ENCODE peak calls at places on chromosomes 13 and 19, in six cellular contexts. One of them, this sample, is unnamed.

GRCh38 chr19:46932346-46932745 is 71.5 kb downstream of the ARHGAP35 start:
- DNase-seq in mammary epithelial cell: peak; percentile 43
- DNase-seq in GM12865: no peak
- DNase-seq in endothelial cell: no peak
- DNase-seq in colonic mucosa: no peak
- DNase-seq in tibial nerve: no peak
- DNase-seq in this sample: peak; percentile 61

GRCh38 chr19:584240-585001 is 5.3 kb upstream of the HCN2 start:
- DNase-seq in tibial nerve: no peak
- DNase-seq in GM12865: peak; percentile 68
- DNase-seq in mammary epithelial cell: no peak
- DNase-seq in colonic mucosa: no peak
- DNase-seq in endothelial cell: peak; percentile 85
- DNase-seq in this sample: peak; percentile 52

GRCh38 chr19:46955813-46956371 is 63.7 kb upstream of the NPAS1 start:
- DNase-seq in endothelial cell: no peak
- DNase-seq in colonic mucosa: no peak
- DNase-seq in tibial nerve: no peak
- DNase-seq in mammary epithelial cell: no peak
- DNase-seq in GM12865: no peak
- DNase-seq in this sample: no peak

GRCh38 chr13:113152894-113153809 is 5.3 kb upstream of the PROZ start:
- DNase-seq in mammary epithelial cell: no peak
- DNase-seq in colonic mucosa: peak; percentile 56
- DNase-seq in tibial nerve: peak; percentile 23
- DNase-seq in GM12865: peak; percentile 16
- DNase-seq in endothelial cell: peak; percentile 40
- DNase-seq in this sample: no peak

GRCh38 chr13:50425772-50426171 is 410.5 kb downstream of the KCNRG start:
- DNase-seq in tibial nerve: no peak
- DNase-seq in GM12865: peak; percentile 3
- DNase-seq in colonic mucosa: no peak
- DNase-seq in mammary epithelial cell: no peak
- DNase-seq in endothelial cell: no peak
- DNase-seq in this sample: no peak

GRCh38 chr19:2775556-2776430 is 7.3 kb downstream of the SGTA start:
- DNase-seq in endothelial cell: no peak
- DNase-seq in mammary epithelial cell: peak; percentile 54
- DNase-seq in GM12865: no peak
- DNase-seq in tibial nerve: peak; percentile 52
- DNase-seq in colonic mucosa: peak; percentile 45
- DNase-seq in this sample: no peak

GRCh38 chr13:28467034-28467433 is 27.9 kb downstream of the FLT1 start:
- DNase-seq in tibial nerve: no peak
- DNase-seq in mammary epithelial cell: no peak
- DNase-seq in GM12865: no peak
- DNase-seq in colonic mucosa: no peak
- DNase-seq in endothelial cell: no peak
- DNase-seq in this sample: no peak

GRCh38 chr19:2431318-2432055 is 4.1 kb upstream of the TIMM13 start:
- DNase-seq in mammary epithelial cell: no peak
- DNase-seq in tibial nerve: no peak
- DNase-seq in endothelial cell: no peak
- DNase-seq in colonic mucosa: no peak
- DNase-seq in GM12865: no peak
- DNase-seq in this sample: no peak

GRCh38 chr13:51125495-51126226 is 14.6 kb upstream of the C13orf42 start:
- DNase-seq in GM12865: peak; percentile 78
- DNase-seq in endothelial cell: peak; percentile 63
- DNase-seq in colonic mucosa: peak; percentile 43
- DNase-seq in mammary epithelial cell: peak; percentile 22
- DNase-seq in tibial nerve: peak; percentile 17
- DNase-seq in this sample: peak; percentile 70

GRCh38 chr19:56751078-56751489 is 79.5 kb upstream of the ZNF835 start:
- DNase-seq in endothelial cell: no peak
- DNase-seq in mammary epithelial cell: no peak
- DNase-seq in GM12865: no peak
- DNase-seq in colonic mucosa: no peak
- DNase-seq in tibial nerve: no peak
- DNase-seq in this sample: no peak

GRCh38 chr13:69828527-69828926 is 279.1 kb upstream of the ATXN8OS start:
- DNase-seq in colonic mucosa: no peak
- DNase-seq in mammary epithelial cell: no peak
- DNase-seq in GM12865: no peak
- DNase-seq in endothelial cell: no peak
- DNase-seq in tibial nerve: no peak
- DNase-seq in this sample: no peak

GRCh38 chr13:110254151-110254679 is 52.7 kb downstream of the COL4A1 start:
- DNase-seq in tibial nerve: no peak
- DNase-seq in GM12865: no peak
- DNase-seq in mammary epithelial cell: no peak
- DNase-seq in endothelial cell: no peak
- DNase-seq in colonic mucosa: peak; percentile 14
- DNase-seq in this sample: no peak

GRCh38 chr13:81609335-81609734 is 1268.4 kb upstream of the SPRY2 start:
- DNase-seq in mammary epithelial cell: no peak
- DNase-seq in GM12865: no peak
- DNase-seq in tibial nerve: no peak
- DNase-seq in endothelial cell: no peak
- DNase-seq in colonic mucosa: no peak
- DNase-seq in this sample: no peak

GRCh38 chr19:7254590-7254989 is 39.6 kb downstream of the INSR start:
- DNase-seq in tibial nerve: no peak
- DNase-seq in endothelial cell: no peak
- DNase-seq in mammary epithelial cell: no peak
- DNase-seq in GM12865: no peak
- DNase-seq in colonic mucosa: no peak
- DNase-seq in this sample: no peak

GRCh38 chr13:31172535-31172934 is 10.8 kb upstream of the HSPH1 start:
- DNase-seq in tibial nerve: no peak
- DNase-seq in endothelial cell: no peak
- DNase-seq in GM12865: no peak
- DNase-seq in colonic mucosa: no peak
- DNase-seq in mammary epithelial cell: peak; percentile 90
- DNase-seq in this sample: peak; percentile 77

GRCh38 chr13:99941086-99941485 is 30.5 kb downstream of the ZIC5 start:
- DNase-seq in mammary epithelial cell: no peak
- DNase-seq in colonic mucosa: peak; percentile 83
- DNase-seq in tibial nerve: no peak
- DNase-seq in GM12865: no peak
- DNase-seq in endothelial cell: no peak
- DNase-seq in this sample: no peak

GRCh38 chr13:47598340-47598911 is 402.6 kb downstream of the SUCLA2 start:
- DNase-seq in mammary epithelial cell: no peak
- DNase-seq in endothelial cell: no peak
- DNase-seq in tibial nerve: no peak
- DNase-seq in colonic mucosa: no peak
- DNase-seq in GM12865: no peak
- DNase-seq in this sample: peak; percentile 19

GRCh38 chr13:59360916-59361315 is 802.8 kb downstream of the DIAPH3 start:
- DNase-seq in colonic mucosa: no peak
- DNase-seq in GM12865: no peak
- DNase-seq in tibial nerve: no peak
- DNase-seq in mammary epithelial cell: no peak
- DNase-seq in endothelial cell: no peak
- DNase-seq in this sample: no peak

GRCh38 chr13:48534911-48535501 is 2.1 kb upstream of the RCBTB2 start:
- DNase-seq in colonic mucosa: no peak
- DNase-seq in GM12865: no peak
- DNase-seq in tibial nerve: no peak
- DNase-seq in mammary epithelial cell: no peak
- DNase-seq in endothelial cell: no peak
- DNase-seq in this sample: no peak

GRCh38 chr13:102440259-102440936 is 38.5 kb upstream of the FGF14 start:
- DNase-seq in mammary epithelial cell: peak; percentile 72
- DNase-seq in tibial nerve: no peak
- DNase-seq in GM12865: peak; percentile 72
- DNase-seq in colonic mucosa: peak; percentile 58
- DNase-seq in endothelial cell: no peak
- DNase-seq in this sample: peak; percentile 41

GRCh38 chr13:101556676-101557121 is 104.2 kb downstream of the ITGBL1 start:
- DNase-seq in GM12865: no peak
- DNase-seq in colonic mucosa: no peak
- DNase-seq in mammary epithelial cell: no peak
- DNase-seq in endothelial cell: no peak
- DNase-seq in tibial nerve: no peak
- DNase-seq in this sample: no peak

GRCh38 chr13:94914829-94915228 is 202.5 kb upstream of the SOX21 start:
- DNase-seq in colonic mucosa: no peak
- DNase-seq in GM12865: no peak
- DNase-seq in tibial nerve: no peak
- DNase-seq in endothelial cell: no peak
- DNase-seq in mammary epithelial cell: no peak
- DNase-seq in this sample: no peak

GRCh38 chr19:441213-441823 is 19.5 kb downstream of the SHC2 start:
- DNase-seq in colonic mucosa: no peak
- DNase-seq in mammary epithelial cell: no peak
- DNase-seq in endothelial cell: no peak
- DNase-seq in GM12865: no peak
- DNase-seq in tibial nerve: no peak
- DNase-seq in this sample: no peak

GRCh38 chr13:41816057-41816456 is 144.9 kb downstream of the VWA8 start:
- DNase-seq in mammary epithelial cell: no peak
- DNase-seq in tibial nerve: no peak
- DNase-seq in colonic mucosa: no peak
- DNase-seq in endothelial cell: no peak
- DNase-seq in GM12865: no peak
- DNase-seq in this sample: no peak

GRCh38 chr19:17243854-17244617 is 1.7 kb downstream of the NR2F6 start:
- DNase-seq in endothelial cell: peak; percentile 42
- DNase-seq in GM12865: no peak
- DNase-seq in colonic mucosa: peak; percentile 76
- DNase-seq in tibial nerve: peak; percentile 58
- DNase-seq in mammary epithelial cell: peak; percentile 31
- DNase-seq in this sample: peak; percentile 71

GRCh38 chr19:49837009-49837310 is 14.0 kb upstream of the PTOV1 start:
- DNase-seq in mammary epithelial cell: no peak
- DNase-seq in GM12865: no peak
- DNase-seq in tibial nerve: no peak
- DNase-seq in colonic mucosa: no peak
- DNase-seq in endothelial cell: no peak
- DNase-seq in this sample: peak; percentile 68

GRCh38 chr13:28483313-28483931 is 11.5 kb downstream of the FLT1 start:
- DNase-seq in colonic mucosa: no peak
- DNase-seq in tibial nerve: no peak
- DNase-seq in endothelial cell: no peak
- DNase-seq in mammary epithelial cell: no peak
- DNase-seq in GM12865: no peak
- DNase-seq in this sample: no peak

GRCh38 chr13:46321494-46322225 is 65.4 kb downstream of the RUBCNL start:
- DNase-seq in endothelial cell: peak; percentile 52
- DNase-seq in GM12865: peak; percentile 77
- DNase-seq in mammary epithelial cell: peak; percentile 34
- DNase-seq in colonic mucosa: peak; percentile 27
- DNase-seq in tibial nerve: peak; percentile 61
- DNase-seq in this sample: peak; percentile 68
- TF ChIP-seq CTCF in endothelial cell: peak; percentile 69
- TF ChIP-seq CTCF in GM12865: peak; percentile 80
- TF ChIP-seq CTCF in mammary epithelial cell: peak; percentile 79
- TF ChIP-seq CTCF in colonic mucosa: peak; percentile 43
- TF ChIP-seq CTCF in tibial nerve: peak; percentile 69
- TF ChIP-seq CTCF in this sample: peak; percentile 72

DNA sequence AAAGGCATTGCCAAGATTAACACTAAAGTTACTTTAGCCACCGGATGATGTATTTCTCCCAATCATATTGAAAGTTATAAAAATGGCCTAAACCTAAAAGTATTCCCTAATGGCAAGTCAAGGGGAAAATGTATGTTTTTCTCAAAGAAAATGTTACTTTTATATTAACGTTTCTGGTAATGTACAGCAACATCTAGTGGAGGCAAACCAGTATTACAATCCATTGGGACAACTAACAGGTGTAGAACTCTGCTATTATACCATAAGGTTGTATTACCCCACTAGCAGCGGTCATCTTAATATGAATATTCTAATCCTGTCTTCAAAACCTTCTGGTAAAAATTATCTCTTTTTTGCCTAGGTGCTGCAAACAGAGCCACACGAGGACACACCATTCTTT is 69.2 kb downstream of the ZNF100 start:
- DNase-seq in tibial nerve: peak; percentile 22
- DNase-seq in mammary epithelial cell: peak; percentile 18
- DNase-seq in colonic mucosa: peak; percentile 25
- DNase-seq in endothelial cell: no peak
- DNase-seq in GM12865: no peak
- DNase-seq in this sample: peak; percentile 11
- TF ChIP-seq CTCF in tibial nerve: peak; percentile 47
- TF ChIP-seq CTCF in mammary epithelial cell: peak; percentile 24
- TF ChIP-seq CTCF in colonic mucosa: peak; percentile 61
- TF ChIP-seq CTCF in endothelial cell: peak; percentile 59
- TF ChIP-seq CTCF in GM12865: peak; percentile 11
- TF ChIP-seq CTCF in this sample: peak; percentile 35

DNA sequence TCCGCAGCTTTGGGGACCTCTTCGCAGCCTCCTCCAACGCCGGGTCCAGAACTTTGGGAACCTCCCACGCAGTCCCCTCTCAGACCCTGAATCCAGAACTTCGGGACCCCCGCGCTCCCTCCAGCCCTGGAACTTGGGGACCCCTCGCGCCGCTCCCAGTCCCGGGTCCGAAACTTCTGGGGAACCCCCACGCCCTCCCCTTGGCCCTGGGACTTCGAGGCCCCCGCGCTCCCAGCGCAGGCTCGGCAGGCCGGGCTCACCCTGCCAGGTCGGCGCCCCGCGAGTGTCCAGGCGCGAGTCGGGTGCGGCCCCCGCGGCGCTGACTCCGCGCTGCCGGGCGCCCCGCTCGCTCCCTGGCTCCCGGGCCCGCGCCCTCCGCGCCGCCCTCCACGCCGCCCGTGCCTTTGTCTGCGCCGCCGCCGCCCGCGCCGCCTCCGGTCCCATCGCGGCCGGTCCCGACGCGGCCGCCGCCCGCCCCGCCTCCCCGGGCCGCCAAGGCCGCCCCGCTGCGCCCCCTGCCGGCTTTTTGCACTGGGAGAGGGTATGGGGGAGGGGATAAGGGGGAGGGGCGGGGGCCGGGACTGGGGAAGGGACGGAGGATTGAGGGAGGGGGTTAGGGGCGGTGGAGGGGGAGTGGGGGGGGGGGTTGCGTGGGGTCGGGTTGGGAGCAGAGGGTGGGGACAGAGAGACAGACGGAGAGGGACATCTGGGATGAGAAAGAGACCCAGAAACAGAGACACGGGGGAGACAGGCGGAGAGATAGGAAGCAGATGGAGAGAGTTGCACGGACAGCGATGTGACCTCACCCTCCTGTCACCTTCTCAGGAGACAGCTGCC is at the start of gene HOMER3:
- DNase-seq in GM12865: peak; percentile 66
- DNase-seq in colonic mucosa: peak; percentile 84
- DNase-seq in endothelial cell: peak; percentile 92
- DNase-seq in tibial nerve: peak; percentile 81
- DNase-seq in mammary epithelial cell: no peak
- DNase-seq in this sample: peak; percentile 74
- TF ChIP-seq CTCF in GM12865: peak; percentile 45
- TF ChIP-seq CTCF in colonic mucosa: no peak
- TF ChIP-seq CTCF in endothelial cell: no peak
- TF ChIP-seq CTCF in tibial nerve: peak; percentile 28
- TF ChIP-seq CTCF in mammary epithelial cell: peak; percentile 4
- TF ChIP-seq CTCF in this sample: peak; percentile 20

DNA sequence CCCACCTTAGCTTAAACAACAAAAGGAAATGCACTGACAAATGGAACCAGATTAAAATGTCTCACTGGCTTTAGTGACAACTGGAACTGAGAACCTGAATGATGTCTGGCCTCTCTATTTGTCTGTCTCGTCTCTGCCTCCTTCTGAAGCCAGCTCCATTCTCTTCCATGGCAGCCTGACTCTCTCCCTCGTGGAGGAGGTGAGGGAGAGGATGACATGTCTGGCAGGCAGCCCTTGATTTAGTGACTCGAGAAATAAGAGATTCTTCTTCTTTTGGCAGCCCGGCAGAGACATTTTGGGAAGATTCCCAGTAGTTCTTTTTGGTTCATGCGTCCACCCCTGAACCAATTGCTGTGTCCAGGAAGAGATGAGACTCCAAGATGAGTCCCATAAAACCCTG is 131.7 kb downstream of the KLF5 start:
- DNase-seq in GM12865: no peak
- DNase-seq in colonic mucosa: no peak
- DNase-seq in endothelial cell: no peak
- DNase-seq in tibial nerve: peak; percentile 11
- DNase-seq in mammary epithelial cell: no peak
- DNase-seq in this sample: no peak
- TF ChIP-seq CTCF in GM12865: no peak
- TF ChIP-seq CTCF in colonic mucosa: no peak
- TF ChIP-seq CTCF in endothelial cell: no peak
- TF ChIP-seq CTCF in tibial nerve: no peak
- TF ChIP-seq CTCF in mammary epithelial cell: no peak
- TF ChIP-seq CTCF in this sample: no peak

This sample was measured in MCF 10A.